ENCODE peak calls at places on chromosome 12, in ten cellular contexts. O, N, S, F, R, L, A, H, G and X are unnamed samples.
A peak's percentile ranks its signal among the peaks of the same experiment; 100 is the strongest.

GRCh38 chr12:108129017-108129812 is at the start of gene WSCD2:
- DNase-seq in A (peak; percentile 87), H (no peak), G (peak; percentile 52), O (peak; percentile 15), L (peak; percentile 44), R (peak; percentile 29), F (peak; percentile 52), S (no peak), N (peak; percentile 51), X (no peak)

GRCh38 chr12:71664411-71665108 is 459 bp downstream of the THAP2 start:
- DNase-seq in H (peak; percentile 79), O (no peak), A (no peak), L (peak; percentile 95), R (no peak), N (no peak), F (no peak), G (no peak), S (peak; percentile 23), X (no peak)

GRCh38 chr12:64679487-64679983 is 69.2 kb downstream of the RASSF3 start:
- DNase-seq in O (peak; percentile 94), L (no peak), F (peak; percentile 76), S (peak; percentile 80), N (peak; percentile 89), H (peak; percentile 83), R (peak; percentile 53), A (peak; percentile 85), G (peak; percentile 91), X (peak; percentile 59)

GRCh38 chr12:122190842-122191668 is 8.1 kb downstream of the LRRC43 start:
- DNase-seq in G (peak; percentile 79), A (no peak), L (peak; percentile 89), N (peak; percentile 29), O (peak; percentile 49), R (peak; percentile 80), H (peak; percentile 53), S (peak; percentile 64), F (no peak), X (no peak)

GRCh38 chr12:90959538-90960139 is 4.7 kb upstream of the CCER1 start:
- DNase-seq in H (peak; percentile 39), A (no peak), N (no peak), R (no peak), L (peak; percentile 81), F (peak; percentile 8), G (peak; percentile 65), S (peak; percentile 62), O (peak; percentile 41), X (no peak)

GRCh38 chr12:132949936-132950837 is 5.9 kb downstream of the ZNF605 start:
- DNase-seq in G (no peak), R (no peak), S (no peak), A (no peak), N (no peak), F (no peak), L (no peak), O (no peak), H (no peak), X (no peak)

GRCh38 chr12:113233967-113234366 is 12.7 kb downstream of the TPCN1 start:
- DNase-seq in H (no peak), O (no peak), N (no peak), R (no peak), F (no peak), G (no peak), A (no peak), S (no peak), L (no peak), X (no peak)

GRCh38 chr12:57849035-57849434 is 2.5 kb upstream of the CTDSP2 start:
- DNase-seq in A (no peak), R (no peak), L (no peak), O (no peak), H (peak; percentile 25), S (no peak), N (no peak), G (no peak), F (no peak), X (no peak)

GRCh38 chr12:109115758-109116610 is at the start of gene ACACB:
- DNase-seq in H (no peak), O (no peak), N (no peak), A (no peak), F (no peak), G (no peak), R (no peak), L (no peak), S (no peak), X (no peak)

GRCh38 chr12:64627781-64628180 is 17.5 kb downstream of the RASSF3 start:
- DNase-seq in H (no peak), A (no peak), G (peak; percentile 13), S (peak; percentile 88), F (no peak), L (no peak), N (no peak), O (no peak), R (no peak), X (no peak)

GRCh38 chr12:116376354-116377193 is 99.1 kb upstream of the MED13L start:
- DNase-seq in H (peak; percentile 75), N (peak; percentile 98), G (peak; percentile 95), O (peak; percentile 82), S (peak; percentile 95), A (no peak), L (peak; percentile 71), R (no peak), F (peak; percentile 60), X (no peak)

GRCh38 chr12:15688838-15689237 is 100.3 kb downstream of the EPS8 start:
- DNase-seq in H (no peak), O (no peak), S (no peak), L (no peak), A (no peak), G (no peak), R (no peak), N (no peak), F (no peak), X (no peak)

GRCh38 chr12:31220633-31221565 is 105.1 kb downstream of the SINHCAF start:
- DNase-seq in O (no peak), R (no peak), A (no peak), L (peak; percentile 81), S (peak; percentile 20), G (peak; percentile 25), F (no peak), N (no peak), H (peak; percentile 11), X (no peak)